ENCODE peak calls at places on chromosomes 12 and 14, in six cellular contexts. L, V, H, F, S and M are unnamed samples.

GRCh38 chr14:55146425-55146824 is 17.4 kb downstream of the LGALS3 start:
- DNase-seq in L (no peak), V (no peak), F (no peak), S (no peak), H (no peak), M (no peak)

GRCh38 chr12:91142184-91142583 is 30.9 kb upstream of the LUM start:
- DNase-seq in H (peak), V (peak), S (no peak), F (no peak), L (no peak), M (no peak)

GRCh38 chr12:6840428-6841138 is at the start of gene GNB3:
- DNase-seq in S (no peak), F (peak), H (no peak), L (no peak), V (no peak), M (no peak)

GRCh38 chr12:977163-977562 is 13.9 kb upstream of the ERC1 start:
- DNase-seq in L (no peak), V (no peak), H (no peak), F (no peak), S (no peak), M (no peak)

GRCh38 chr12:110279976-110280783 is 867 bp upstream of the ATP2A2 start:
- DNase-seq in S (no peak), L (peak), H (peak), V (peak), F (no peak), M (no peak)

GRCh38 chr14:95038521-95039250 is 118.6 kb downstream of the DICER1 start:
- DNase-seq in L (no peak), F (no peak), V (no peak), H (no peak), S (no peak), M (no peak)

GRCh38 chr14:91167380-91167770 is 53.5 kb downstream of the DGLUCY start:
- DNase-seq in V (no peak), H (no peak), S (no peak), F (no peak), L (no peak), M (no peak)

GRCh38 chr14:100486025-100486828 is 101.0 kb downstream of the BEGAIN start:
- DNase-seq in L (no peak), S (peak), F (peak), V (peak), H (peak), M (no peak)

GRCh38 chr12:31118347-31118830 is 44.7 kb downstream of the DDX11 start:
- DNase-seq in L (no peak), F (no peak), S (no peak), V (no peak), H (no peak), M (no peak)
- H3K4me3 ChIP-seq in L (peak), F (no peak), S (peak), V (peak), H (no peak), M (no peak)

DNA sequence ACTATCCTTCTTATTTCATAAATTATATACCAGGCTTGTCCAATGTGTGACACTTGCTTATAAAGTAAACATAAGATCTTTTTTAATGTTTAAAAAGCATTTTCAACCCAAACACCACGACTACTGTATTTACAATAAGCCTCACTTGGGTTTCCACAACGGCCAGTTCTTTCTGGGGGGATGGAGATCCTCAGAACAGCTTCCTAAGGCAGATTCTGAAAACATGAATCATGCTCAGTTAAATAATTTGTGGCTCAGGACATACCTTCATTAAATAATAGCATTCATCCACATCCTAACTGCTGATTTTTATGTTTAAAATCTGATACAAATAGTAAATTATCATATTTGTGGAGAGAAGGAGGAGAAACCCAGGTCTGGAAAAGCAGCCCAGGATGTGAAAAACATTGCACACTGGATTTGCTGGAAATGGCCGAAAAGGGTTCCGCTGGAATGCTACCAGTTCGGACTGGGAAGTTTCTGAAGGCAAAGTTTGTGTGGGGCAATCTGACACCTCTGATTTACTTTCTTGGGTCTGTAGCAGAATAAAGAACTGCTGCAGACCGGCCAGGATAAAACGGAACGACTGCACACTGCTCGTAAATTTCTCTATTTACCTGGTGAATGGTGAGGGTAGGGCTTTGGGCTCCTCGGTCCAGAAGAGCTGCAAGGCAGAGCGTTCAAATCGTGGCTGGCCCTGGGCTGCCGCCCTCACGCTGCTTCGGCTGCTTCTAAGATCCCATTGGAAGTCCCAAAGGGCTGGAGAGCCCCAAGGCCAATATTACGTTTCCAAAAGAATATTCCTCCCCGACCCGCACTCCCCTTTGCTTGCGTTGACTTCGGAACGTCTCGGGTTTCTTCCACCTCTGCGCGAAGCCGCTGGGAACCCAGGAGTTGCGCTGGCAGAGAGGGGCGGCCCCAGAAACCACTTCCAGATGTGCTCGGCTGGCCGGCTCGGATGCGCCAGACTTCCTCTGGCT is at the start of gene GLT8D2:
- DNase-seq in V (peak), L (peak), H (peak), F (peak), S (no peak), M (peak)
- H3K4me3 ChIP-seq in V (peak), L (peak), H (peak), F (no peak), S (peak), M (peak)

DNA sequence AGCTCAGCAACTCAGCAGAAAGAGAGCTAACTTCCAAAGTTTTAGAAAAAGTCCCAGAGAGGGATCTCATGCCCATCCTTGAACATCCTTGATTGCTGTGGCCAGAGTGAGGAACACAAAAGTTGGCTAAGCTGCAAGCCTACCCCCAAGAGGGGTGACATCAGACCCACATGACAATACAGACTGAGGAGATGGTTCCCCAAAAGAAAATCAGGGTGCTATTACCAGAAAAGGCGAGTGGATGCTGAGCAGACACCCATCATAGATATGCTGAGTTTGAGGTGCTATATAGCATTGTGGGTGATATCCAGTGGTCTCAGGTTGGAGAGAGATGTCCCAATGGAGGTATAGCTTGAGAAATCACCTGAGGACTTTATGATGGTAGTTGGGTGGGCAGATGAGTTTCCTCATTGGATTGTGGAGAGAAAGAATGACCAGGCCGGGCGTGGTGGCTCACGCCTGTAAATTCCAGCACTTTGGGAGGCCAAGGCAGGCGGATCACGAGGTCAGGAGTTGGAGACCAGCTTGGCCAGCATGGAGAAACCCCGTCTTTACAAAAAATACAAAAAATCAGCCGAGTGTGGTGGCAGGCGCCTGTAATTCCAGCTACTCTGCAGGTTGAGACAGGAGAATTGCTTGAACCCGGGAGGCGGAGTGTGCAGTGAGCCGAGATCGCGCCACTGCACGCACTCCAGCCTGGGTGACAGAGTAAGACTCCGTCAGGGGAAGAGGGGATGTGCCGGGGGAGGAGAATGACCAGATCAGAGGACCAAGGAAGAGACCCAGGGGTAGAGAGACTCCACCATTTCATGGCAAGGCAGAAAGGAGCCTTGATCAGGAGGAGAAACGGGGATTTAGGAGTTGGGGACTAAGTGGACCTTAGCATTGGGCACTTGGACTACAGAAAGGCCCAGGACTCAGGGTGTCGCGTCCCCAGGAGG is 881 bp upstream of the PCK2 start:
- DNase-seq in L (no peak), V (no peak), F (peak), S (no peak), H (no peak), M (no peak)
- H3K4me3 ChIP-seq in L (peak), V (peak), F (no peak), S (peak), H (peak), M (no peak)

DNA sequence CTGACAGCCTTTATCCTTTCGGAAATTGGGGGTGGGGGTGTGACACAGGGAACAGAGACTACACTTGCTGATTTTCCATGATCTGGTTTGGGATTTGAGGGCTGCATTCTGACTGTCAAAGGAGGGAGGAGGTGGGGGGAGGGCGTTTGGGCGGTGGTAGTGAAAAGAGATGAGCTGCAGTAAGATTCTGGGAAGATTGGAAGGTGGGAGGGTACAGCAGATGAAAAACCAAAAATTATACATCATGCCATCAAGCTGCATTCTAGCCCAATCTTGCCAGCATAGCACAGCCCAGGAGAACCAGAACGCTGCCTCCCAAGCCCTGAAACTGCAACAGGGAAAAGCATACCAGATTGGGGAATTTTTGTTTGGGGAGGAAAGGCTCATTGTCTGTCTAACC is 2.4 kb downstream of the RND1 start:
- DNase-seq in V (no peak), L (no peak), S (no peak), H (no peak), F (no peak), M (no peak)
- H3K4me3 ChIP-seq in V (no peak), L (no peak), S (no peak), H (no peak), F (no peak), M (no peak)

GRCh38 chr14:21704340-21704737 is 30.7 kb upstream of the OR4E1 start:
- DNase-seq in S (no peak), H (no peak), L (no peak), F (no peak), V (no peak), M (no peak)
- H3K4me3 ChIP-seq in S (no peak), H (no peak), L (no peak), F (no peak), V (no peak), M (no peak)

DNA sequence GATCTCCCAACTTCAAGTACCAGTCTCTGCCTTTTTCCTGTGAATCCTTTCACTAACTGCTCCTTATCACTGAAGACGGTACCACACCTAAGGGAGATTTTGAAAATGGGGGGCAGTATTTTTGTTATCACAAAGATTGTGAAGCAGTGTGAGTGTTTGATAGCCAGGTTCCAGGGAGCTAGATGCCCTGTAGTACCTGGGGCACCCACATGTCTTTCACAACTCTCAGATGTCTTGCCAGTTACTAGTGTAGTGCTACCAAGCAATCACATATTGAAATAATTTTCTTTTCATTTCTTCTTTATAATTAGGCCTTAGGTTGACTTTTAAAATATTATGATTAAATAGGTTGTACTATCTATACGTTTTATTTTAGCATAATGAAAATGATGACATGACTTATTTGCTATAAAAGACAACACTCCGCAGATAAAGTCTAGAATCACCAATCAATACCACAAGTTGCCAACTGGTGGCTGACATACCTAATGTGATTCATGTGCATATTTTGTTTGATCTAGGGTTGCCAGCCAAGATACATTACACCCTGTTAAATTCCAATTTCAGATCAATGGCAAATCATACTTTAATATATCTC is 215.9 kb downstream of the EXOC5 start:
- DNase-seq in H (no peak), S (no peak), F (no peak), V (no peak), L (no peak), M (no peak)
- H3K4me3 ChIP-seq in H (no peak), S (no peak), F (no peak), V (no peak), L (no peak), M (no peak)

DNA sequence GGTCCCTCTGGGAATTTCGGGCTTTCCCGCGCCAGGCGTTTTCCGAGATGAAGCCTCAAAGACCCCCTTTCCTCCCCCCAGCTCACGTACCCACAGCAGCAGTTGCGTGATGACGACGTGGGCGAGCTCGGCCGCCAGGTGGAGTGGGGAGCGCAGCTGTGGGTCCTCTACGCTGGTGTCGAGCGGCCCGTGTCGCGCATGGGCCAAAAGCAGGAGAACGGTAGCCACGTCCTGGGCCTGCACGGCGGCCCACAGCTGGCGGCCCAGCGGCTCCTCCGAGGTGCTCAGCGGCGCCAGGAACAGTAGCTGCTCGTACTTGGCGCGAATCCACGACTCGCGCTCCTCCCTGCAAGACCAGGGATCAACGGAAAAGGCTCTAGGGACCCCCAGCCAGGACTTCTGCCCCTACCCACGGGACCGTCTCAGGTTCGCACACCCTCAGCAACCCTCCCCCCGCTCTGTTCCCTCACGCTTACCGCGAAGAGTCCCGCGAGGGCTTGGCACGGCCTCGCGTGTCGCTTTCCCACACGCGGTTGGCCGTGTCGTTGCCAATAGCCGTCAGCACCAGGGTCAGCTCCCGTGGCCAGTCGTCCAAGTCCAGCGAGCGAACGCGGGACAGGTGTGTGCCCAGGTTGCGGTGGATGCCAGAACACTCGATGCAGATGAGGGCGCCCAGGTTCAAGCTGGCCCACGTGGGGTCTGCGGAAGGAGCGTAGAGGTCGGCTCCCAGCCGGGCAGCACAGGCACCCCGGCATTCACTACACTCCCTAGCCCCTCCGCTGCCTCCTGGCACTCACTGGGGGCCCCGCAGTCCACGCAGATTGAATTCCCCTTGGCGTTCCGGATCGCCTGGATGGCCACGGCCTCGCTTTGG is 11.4 kb downstream of the AGAP2 start:
- DNase-seq in V (no peak), F (peak), L (no peak), H (peak), S (no peak), M (no peak)
- H3K4me3 ChIP-seq in V (peak), F (peak), L (peak), H (peak), S (peak), M (peak)

DNA sequence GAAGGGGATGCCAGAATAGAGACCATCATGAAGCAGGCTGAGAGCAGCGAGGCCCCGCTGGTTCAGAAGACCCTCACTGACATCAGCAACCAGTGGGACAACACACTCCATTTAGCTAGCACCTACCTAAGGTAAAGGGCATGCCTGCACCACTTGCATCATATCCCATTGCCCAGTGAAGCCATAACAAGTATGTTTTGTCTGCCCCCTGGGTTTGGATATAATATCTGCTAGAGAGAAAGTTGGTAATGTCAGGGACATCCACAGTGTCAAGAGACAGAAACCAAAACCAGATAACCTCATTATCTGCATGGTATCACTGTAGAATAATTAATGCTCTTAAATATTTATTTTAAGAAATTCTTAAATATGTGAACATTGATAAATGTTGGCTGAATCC is 173.8 kb downstream of the SYNE2 start:
- DNase-seq in L (no peak), V (no peak), H (no peak), F (no peak), S (no peak), M (no peak)
- H3K4me3 ChIP-seq in L (no peak), V (no peak), H (no peak), F (no peak), S (no peak), M (no peak)

GRCh38 chr12:109153711-109154434 is 37.5 kb downstream of the ACACB start:
- DNase-seq in S (no peak), F (peak), V (peak), H (no peak), L (no peak), M (no peak)
- H3K4me3 ChIP-seq in S (peak), F (no peak), V (peak), H (peak), L (peak), M (peak)